ENCODE peak calls at places on chromosomes 6 and 20, in seven cellular contexts. A is colonic mucosa; U is CD8-positive, alpha-beta T cell; Q is GM13977; G is Caco-2; L is A549; H is BE2C. N is an unnamed sample.

GRCh38 chr6:121520337-121521163 is 85.1 kb downstream of the GJA1 start:
- DNase-seq in G (no peak), H (no peak), Q (no peak), A (no peak), U (no peak), L (peak), N (no peak)

GRCh38 chr20:1323256-1323655 is 5.7 kb downstream of the SDCBP2 start:
- DNase-seq in L (no peak), H (no peak), G (no peak), Q (no peak), U (no peak), A (no peak), N (no peak)

GRCh38 chr6:123777554-123777953 is 26.1 kb upstream of the NKAIN2 start:
- DNase-seq in U (no peak), H (no peak), Q (no peak), A (no peak), G (no peak), L (no peak), N (no peak)

GRCh38 chr6:156658186-156658585 is 119.0 kb upstream of the ARID1B start:
- DNase-seq in A (no peak), G (no peak), U (no peak), H (no peak), Q (no peak), L (no peak), N (no peak)

GRCh38 chr6:41638801-41639555 is 710 bp downstream of the MDFI start:
- DNase-seq in H (no peak), A (no peak), Q (no peak), U (no peak), L (no peak), G (no peak), N (no peak)

GRCh38 chr20:63739129-63740069 is at the start of gene SLC2A4RG:
- DNase-seq in U (peak), A (peak), G (peak), L (peak), Q (peak), H (peak), N (peak)

GRCh38 chr6:3616565-3617176 is 134.8 kb downstream of the PXDC1 start:
- DNase-seq in L (no peak), G (no peak), A (no peak), H (no peak), U (no peak), Q (no peak), N (no peak)

GRCh38 chr6:31528307-31528777 is 420 bp upstream of the MCCD1 start:
- DNase-seq in L (no peak), U (no peak), G (no peak), H (no peak), Q (no peak), A (no peak), N (no peak)

GRCh38 chr20:53945478-53945877 is 124.9 kb downstream of the BCAS1 start:
- DNase-seq in G (no peak), Q (no peak), U (no peak), H (no peak), A (no peak), L (no peak), N (no peak)

GRCh38 chr20:4457566-4458543 is 263.9 kb upstream of the PRND start:
- DNase-seq in Q (no peak), H (no peak), A (no peak), U (no peak), L (no peak), G (peak), N (no peak)

GRCh38 chr6:134994431-134994830 is 44.5 kb upstream of the ALDH8A1 start:
- DNase-seq in G (no peak), U (no peak), A (no peak), L (no peak), H (no peak), Q (no peak), N (no peak)

GRCh38 chr6:134176283-134176975 is 124.0 kb upstream of the SLC2A12 start:
- DNase-seq in Q (no peak), U (no peak), G (peak), A (peak), L (no peak), H (peak), N (no peak)

GRCh38 chr6:41451515-41452163 is 94.5 kb upstream of the FOXP4 start:
- DNase-seq in U (no peak), A (no peak), L (no peak), G (no peak), Q (no peak), H (no peak), N (no peak)

GRCh38 chr6:166507809-166508373 is 78.6 kb downstream of the RAMACL start:
- DNase-seq in G (no peak), H (no peak), L (no peak), A (no peak), U (no peak), Q (no peak), N (no peak)

GRCh38 chr6:93120154-93120742 is 299.1 kb downstream of the EPHA7 start:
- DNase-seq in G (no peak), U (no peak), L (no peak), A (no peak), H (no peak), Q (no peak), N (no peak)

GRCh38 chr6:154276810-154277577 is 79.6 kb downstream of the IPCEF1 start:
- DNase-seq in L (peak), U (no peak), G (no peak), A (no peak), H (no peak), Q (peak), N (no peak)

GRCh38 chr6:79544299-79544927 is 7.2 kb upstream of the LCA5 start:
- DNase-seq in G (no peak), A (no peak), L (no peak), H (no peak), U (no peak), Q (no peak), N (no peak)

GRCh38 chr6:83265384-83265783 is 72.2 kb downstream of the RWDD2A start:
- DNase-seq in L (no peak), G (no peak), Q (no peak), A (no peak), U (no peak), H (no peak), N (no peak)

GRCh38 chr6:41775293-41775882 is 4.3 kb downstream of the FRS3 start:
- DNase-seq in G (no peak), U (no peak), L (no peak), Q (no peak), A (no peak), H (no peak), N (no peak)

GRCh38 chr6:161882196-161882595 is 608.3 kb upstream of the AGPAT4 start:
- DNase-seq in Q (no peak), G (no peak), A (peak), U (no peak), H (no peak), L (no peak), N (no peak)

GRCh38 chr20:7155282-7155681 is 387.8 kb downstream of the BMP2 start:
- DNase-seq in U (no peak), Q (no peak), A (no peak), G (no peak), L (no peak), H (no peak), N (no peak)

GRCh38 chr6:158674342-158674969 is 24.6 kb downstream of the SYTL3 start:
- DNase-seq in L (no peak), A (peak), G (no peak), Q (no peak), U (no peak), H (peak), N (no peak)

GRCh38 chr6:166312832-166313231 is 4.6 kb upstream of the PRR18 start:
- DNase-seq in U (no peak), L (no peak), G (no peak), H (no peak), A (no peak), Q (no peak), N (no peak)

GRCh38 chr6:167572106-167572505 is 247.2 kb downstream of the TTLL2 start:
- DNase-seq in A (peak), G (no peak), Q (no peak), U (no peak), H (no peak), L (no peak), N (no peak)

GRCh38 chr6:49958180-49958579 is 5.8 kb downstream of the DEFB114 start:
- DNase-seq in L (no peak), G (no peak), H (no peak), Q (no peak), U (no peak), A (no peak), N (no peak)

GRCh38 chr6:18550119-18550518 is 163.0 kb downstream of the RNF144B start:
- DNase-seq in L (no peak), G (no peak), H (no peak), A (no peak), U (no peak), Q (no peak), N (no peak)

GRCh38 chr6:11341867-11342266 is 109.4 kb upstream of the NEDD9 start:
- DNase-seq in H (no peak), G (no peak), U (no peak), A (no peak), L (no peak), Q (no peak), N (no peak)

DNA sequence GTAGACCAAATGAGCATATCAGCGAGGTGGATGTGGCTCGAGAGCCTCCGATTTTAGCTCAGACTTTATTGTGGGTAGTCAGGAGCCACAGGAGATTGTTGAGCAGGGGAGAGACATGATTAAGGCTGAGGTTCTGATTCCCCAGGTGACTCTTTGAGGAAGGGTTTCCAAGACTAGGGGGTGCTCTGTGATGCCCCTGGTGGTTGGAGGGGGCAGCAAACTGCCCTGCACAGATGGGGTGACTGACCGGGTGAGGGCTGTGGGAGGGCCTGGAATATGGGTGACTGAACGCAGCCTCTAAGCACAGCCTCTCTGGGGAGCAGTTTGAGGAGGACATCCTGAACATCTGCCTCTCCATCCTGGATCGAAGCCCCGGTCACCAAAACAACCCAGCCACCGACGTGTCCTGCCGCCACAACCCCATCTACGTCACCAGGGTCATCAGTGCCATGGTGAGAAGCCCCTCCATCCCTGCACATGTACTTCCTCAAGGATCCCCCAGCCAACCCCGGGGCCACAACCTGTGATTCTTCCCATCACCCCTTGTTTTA is 17.0 kb downstream of the TGM6 start:
- DNase-seq in U (no peak), H (no peak), A (no peak), G (no peak), L (no peak), Q (no peak), N (no peak)
- TF ChIP-seq CTCF in U (no peak), H (peak), A (no peak), G (no peak), L (no peak), Q (no peak), N (no peak)

GRCh38 chr20:2673453-2673852 is 9.4 kb upstream of the IDH3B start:
- DNase-seq in L (no peak), Q (no peak), G (no peak), U (no peak), A (no peak), H (no peak), N (no peak)

GRCh38 chr20:2672446-2672845 is 8.4 kb upstream of the IDH3B start:
- DNase-seq in U (no peak), G (no peak), H (no peak), L (no peak), Q (no peak), A (no peak), N (no peak)

DNA sequence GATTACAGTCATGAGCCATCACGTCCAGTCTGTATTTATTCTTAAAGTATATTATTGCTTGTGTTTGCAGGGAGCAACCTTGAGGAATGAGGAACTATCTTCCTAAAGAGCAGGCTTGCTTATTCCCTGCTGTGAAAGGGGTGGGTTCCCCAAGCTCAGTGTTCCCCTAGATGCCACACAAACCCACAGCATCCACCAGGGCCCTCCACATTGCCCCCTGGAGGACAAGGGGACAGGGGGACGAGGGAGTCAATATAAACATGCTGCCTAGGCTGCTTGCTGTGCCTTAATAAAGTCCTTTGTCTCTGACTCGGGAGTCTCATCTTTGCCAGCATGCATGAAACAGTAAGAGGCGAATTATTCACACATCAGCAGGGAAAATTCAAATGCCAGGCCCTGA is 8.0 kb upstream of the IDH3B start:
- DNase-seq in H (no peak), G (no peak), L (no peak), Q (no peak), A (no peak), U (no peak), N (no peak)
- TF ChIP-seq CTCF in H (peak), G (peak), L (peak), Q (peak), A (no peak), U (no peak), N (no peak)

GRCh38 chr6:84547341-84547794 is 217.0 kb downstream of the TBX18 start:
- DNase-seq in H (no peak), Q (no peak), U (no peak), L (no peak), A (no peak), G (peak), N (no peak)

GRCh38 chr6:84553527-84553926 is 210.9 kb downstream of the TBX18 start:
- DNase-seq in G (no peak), A (no peak), H (no peak), Q (no peak), L (no peak), U (no peak), N (no peak)

GRCh38 chr6:84546427-84546914 is 217.9 kb downstream of the TBX18 start:
- DNase-seq in H (peak), U (no peak), A (no peak), L (no peak), Q (no peak), G (no peak), N (no peak)

GRCh38 chr6:84551797-84552196 is 212.6 kb downstream of the TBX18 start:
- DNase-seq in H (no peak), A (no peak), U (no peak), G (no peak), L (no peak), Q (no peak), N (no peak)

DNA sequence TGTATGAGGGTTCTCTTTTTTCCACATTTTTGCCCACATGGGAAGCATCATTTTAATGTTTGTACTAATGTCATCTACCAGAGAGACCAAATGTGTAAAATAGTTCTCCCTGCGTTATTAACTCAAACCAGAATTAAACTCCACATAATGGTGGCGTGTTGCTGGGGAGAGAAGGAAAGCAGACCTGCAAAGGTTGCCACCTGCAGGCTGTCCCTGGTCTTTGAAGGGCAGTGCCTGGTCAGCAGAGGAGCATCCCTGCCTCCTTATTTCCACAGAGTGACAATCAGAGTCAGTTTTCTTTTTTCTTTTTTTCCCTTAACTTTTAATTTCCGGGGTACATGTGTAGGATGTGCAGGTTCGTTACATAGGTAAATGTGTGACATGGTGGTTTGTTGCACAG is 214.5 kb downstream of the TBX18 start:
- DNase-seq in U (no peak), Q (no peak), L (no peak), A (no peak), H (no peak), G (peak), N (no peak)
- TF ChIP-seq CTCF in U (no peak), Q (no peak), L (no peak), A (no peak), H (peak), G (no peak), N (no peak)

DNA sequence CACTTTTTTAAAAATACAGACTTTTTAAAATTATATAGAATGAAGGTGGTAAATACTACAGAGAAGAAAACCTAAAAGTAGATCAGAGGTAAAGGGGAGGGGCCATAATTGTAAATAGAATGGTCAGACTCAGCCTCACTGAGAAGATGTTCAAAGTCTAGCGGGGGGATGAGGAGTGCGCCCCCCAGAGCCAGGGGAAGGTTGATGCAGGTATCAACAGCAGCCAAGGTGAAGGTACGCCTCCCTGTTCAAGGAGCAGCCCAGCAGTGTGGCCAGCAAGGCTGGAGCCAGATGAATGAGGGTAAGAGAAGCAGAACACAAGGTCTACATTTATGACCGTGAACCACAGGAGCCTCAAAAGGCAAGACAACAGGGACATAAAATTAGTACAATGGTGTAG is 204.1 kb downstream of the PTPRT start:
- DNase-seq in A (no peak), G (no peak), H (no peak), L (no peak), U (no peak), Q (no peak), N (no peak)
- TF ChIP-seq CTCF in A (no peak), G (no peak), H (no peak), L (no peak), U (no peak), Q (no peak), N (no peak)

N was measured in natural killer cell.